ENCODE peak calls at places on chromosomes 12 and 14, in nine cellular contexts. I is omental fat pad, B is GM20000, D is lung, V is neural progenitor cell, R is ELR, H is fibroblast of lung, J is uterus, Z is NCI-H146. F is an unnamed sample.
A peak's percentile ranks its signal among the peaks of the same experiment; 100 is the strongest.

GRCh38 chr12:4217091-4217490 is 56.5 kb upstream of the CCND2 start:
- DNase-seq in J (no peak), B (no peak), D (no peak), R (no peak), I (no peak), Z (no peak), V (no peak), H (no peak), F (no peak)

GRCh38 chr12:74903522-74903921 is 306.1 kb downstream of the KCNC2 start:
- DNase-seq in I (no peak), R (peak; percentile 48), V (peak; percentile 61), Z (no peak), H (no peak), D (no peak), J (no peak), B (no peak), F (no peak)

GRCh38 chr12:39620664-39621658 is 1.4 kb upstream of the ABCD2 start:
- DNase-seq in R (no peak), V (no peak), Z (no peak), H (peak; percentile 5), J (no peak), B (peak; percentile 37), I (no peak), D (no peak), F (no peak)

GRCh38 chr14:52877628-52878027 is 73.2 kb downstream of the FERMT2 start:
- DNase-seq in B (no peak), D (no peak), R (no peak), Z (no peak), J (no peak), H (peak; percentile 79), V (no peak), I (no peak), F (peak; percentile 34)

GRCh38 chr12:2439332-2440100 is 355.3 kb upstream of the FKBP4 start:
- DNase-seq in V (no peak), B (no peak), Z (no peak), H (no peak), D (no peak), I (no peak), R (no peak), J (no peak), F (no peak)

GRCh38 chr12:132454154-132454948 is 35.6 kb upstream of the FBRSL1 start:
- DNase-seq in J (no peak), D (no peak), Z (no peak), R (no peak), H (no peak), V (no peak), I (no peak), B (no peak), F (no peak)

GRCh38 chr14:89787525-89787924 is 167.0 kb downstream of the EFCAB11 start:
- DNase-seq in J (no peak), D (no peak), I (no peak), B (no peak), Z (no peak), V (no peak), R (peak; percentile 41), H (no peak), F (no peak)

GRCh38 chr14:90651405-90651804 is 164.8 kb downstream of the TTC7B start:
- DNase-seq in Z (no peak), B (no peak), H (no peak), V (no peak), J (no peak), D (no peak), R (no peak), I (no peak), F (no peak)

GRCh38 chr12:105948331-105948730 is 190.4 kb downstream of the NUAK1 start:
- DNase-seq in R (no peak), D (no peak), I (no peak), B (no peak), Z (no peak), H (peak; percentile 23), J (no peak), V (no peak), F (no peak)

GRCh38 chr14:72952171-72952570 is 25.9 kb downstream of the DCAF4 start:
- DNase-seq in R (no peak), H (no peak), Z (no peak), I (no peak), B (no peak), J (no peak), D (no peak), V (no peak), F (no peak)

GRCh38 chr14:25111061-25111601 is 61.2 kb upstream of the STXBP6 start:
- DNase-seq in B (no peak), H (peak; percentile 75), J (no peak), D (no peak), Z (no peak), V (no peak), R (peak; percentile 73), I (no peak), F (no peak)

GRCh38 chr14:78519863-78520262 is 349.7 kb downstream of the NRXN3 start:
- DNase-seq in Z (no peak), R (peak; percentile 18), J (no peak), H (peak; percentile 6), I (no peak), D (no peak), B (peak; percentile 8), V (peak; percentile 78), F (no peak)

GRCh38 chr12:14716848-14717444 is 20.5 kb upstream of the GUCY2C start:
- DNase-seq in D (peak; percentile 32), R (peak; percentile 59), J (no peak), H (peak; percentile 57), V (peak; percentile 61), Z (peak; percentile 71), I (no peak), B (peak; percentile 53), F (peak; percentile 2)

GRCh38 chr12:15546102-15546701 is 223.9 kb downstream of the PTPRO start:
- DNase-seq in R (no peak), H (no peak), J (no peak), I (no peak), D (no peak), V (no peak), Z (no peak), B (peak; percentile 45), F (no peak)

GRCh38 chr14:106163316-106163715 is 636.9 kb downstream of the TMEM121 start:
- DNase-seq in R (no peak), B (no peak), D (no peak), J (no peak), Z (no peak), H (no peak), V (no peak), I (no peak), F (no peak)

GRCh38 chr12:26940820-26941219 is 2.5 kb downstream of the FGFR1OP2 start:
- DNase-seq in I (no peak), D (no peak), H (peak; percentile 8), J (no peak), Z (no peak), R (peak; percentile 44), B (peak; percentile 15), V (no peak), F (no peak)

GRCh38 chr12:25269701-25270100 is 19.0 kb upstream of the KRAS start:
- DNase-seq in I (no peak), B (no peak), V (no peak), J (no peak), R (no peak), H (no peak), Z (no peak), D (no peak), F (no peak)

GRCh38 chr14:50000215-50001145 is 107.6 kb downstream of the ARF6 start:
- DNase-seq in Z (no peak), H (peak; percentile 71), R (peak; percentile 93), D (peak; percentile 67), I (no peak), J (peak; percentile 68), V (peak; percentile 23), B (peak; percentile 62), F (peak; percentile 89)

GRCh38 chr14:99718031-99718810 is 34.1 kb downstream of the CYP46A1 start:
- DNase-seq in V (peak; percentile 45), J (no peak), H (no peak), D (peak; percentile 25), Z (no peak), I (no peak), R (no peak), B (peak; percentile 71), F (no peak)

GRCh38 chr14:53925201-53925766 is 31.3 kb downstream of the BMP4 start:
- DNase-seq in R (no peak), H (peak; percentile 21), D (no peak), B (no peak), V (no peak), I (no peak), J (no peak), Z (no peak), F (peak; percentile 34)

GRCh38 chr14:75315143-75315542 is 36.5 kb downstream of the FOS start:
- DNase-seq in I (no peak), V (no peak), H (peak; percentile 83), B (no peak), D (no peak), J (no peak), R (no peak), Z (no peak), F (no peak)

GRCh38 chr12:14410841-14411569 is 45.5 kb downstream of the ATF7IP start:
- DNase-seq in Z (no peak), H (no peak), I (no peak), R (peak; percentile 62), J (no peak), B (no peak), D (no peak), V (no peak), F (no peak)

GRCh38 chr12:75889214-75889613 is 142.4 kb downstream of the PHLDA1 start:
- DNase-seq in I (no peak), V (peak; percentile 39), R (peak; percentile 37), J (no peak), D (no peak), Z (no peak), H (no peak), B (no peak), F (no peak)

GRCh38 chr14:96811265-96811664 is 14.1 kb downstream of the VRK1 start:
- DNase-seq in R (peak; percentile 94), V (no peak), Z (no peak), B (no peak), D (no peak), J (no peak), H (peak; percentile 74), I (no peak), F (peak; percentile 38)

GRCh38 chr12:111034148-111034910 is 114.0 kb upstream of the MYL2 start:
- DNase-seq in I (no peak), H (no peak), B (no peak), D (no peak), V (peak; percentile 72), R (no peak), Z (no peak), J (no peak), F (no peak)

GRCh38 chr12:67456281-67456918 is 187.2 kb downstream of the CAND1 start:
- DNase-seq in J (peak; percentile 31), D (no peak), V (peak; percentile 33), R (peak; percentile 36), I (no peak), B (no peak), H (peak; percentile 89), Z (no peak), F (no peak)

GRCh38 chr12:3236345-3237153 is 159.4 kb downstream of the TSPAN9 start:
- DNase-seq in H (peak; percentile 61), I (no peak), V (peak; percentile 67), B (no peak), R (peak; percentile 75), D (no peak), Z (peak; percentile 67), J (peak; percentile 51), F (no peak)

GRCh38 chr12:121513464-121514183 is 67.2 kb downstream of the KDM2B start:
- DNase-seq in R (peak; percentile 51), D (peak; percentile 43), B (peak; percentile 84), I (peak; percentile 31), V (peak; percentile 54), J (no peak), H (no peak), Z (peak; percentile 67), F (no peak)

GRCh38 chr12:78977463-78977862 is 112.9 kb downstream of the SYT1 start:
- DNase-seq in V (no peak), D (no peak), I (no peak), B (no peak), J (no peak), Z (no peak), H (no peak), R (peak; percentile 39), F (no peak)

GRCh38 chr14:102517412-102518062 is 8.0 kb upstream of the ANKRD9 start:
- DNase-seq in H (no peak), B (peak; percentile 45), I (no peak), V (peak; percentile 64), Z (no peak), J (no peak), D (no peak), R (no peak), F (no peak)

GRCh38 chr14:96267916-96268315 is 11.9 kb downstream of the BDKRB1 start:
- DNase-seq in B (no peak), V (no peak), D (no peak), R (peak; percentile 77), Z (no peak), J (no peak), H (no peak), I (no peak), F (no peak)

F was measured in GM04503.